ENCODE peak calls at places on chromosome 15, in ten cellular contexts. S is NB4, Y is H54, D is sigmoid colon, L is IMR-90, G is HepG2, X is K562, W is thyroid gland, Q is uterus, V is transverse colon. B is an unnamed sample.
A peak's percentile ranks its signal among the peaks of the same experiment; 100 is the strongest.

GRCh38 chr15:63466378-63467192 is 37.8 kb upstream of the USP3 start:
- DNase-seq in S (peak; percentile 81), Y (peak; percentile 40), D (no peak), L (peak; percentile 70), G (peak; percentile 66), X (peak; percentile 66), W (no peak), Q (peak; percentile 30), V (no peak), B (peak; percentile 75)

GRCh38 chr15:38050529-38050928 is 116.1 kb downstream of the TMCO5A start:
- DNase-seq in S (peak; percentile 3), Y (no peak), D (no peak), L (peak; percentile 69), G (no peak), X (no peak), W (no peak), Q (no peak), V (no peak), B (no peak)

GRCh38 chr15:25690673-25691543 is 172.2 kb downstream of the ATP10A start:
- DNase-seq in S (no peak), Y (no peak), D (peak; percentile 55), L (peak; percentile 86), G (no peak), X (no peak), W (no peak), Q (no peak), V (no peak), B (no peak)

GRCh38 chr15:39427705-39428104 is 153.2 kb upstream of the THBS1 start:
- DNase-seq in S (peak; percentile 90), Y (no peak), D (no peak), L (no peak), G (peak; percentile 62), X (peak; percentile 33), W (no peak), Q (no peak), V (no peak), B (peak; percentile 6)

GRCh38 chr15:76386178-76386577 is 49.6 kb downstream of the ISL2 start:
- DNase-seq in S (no peak), Y (no peak), D (no peak), L (peak; percentile 38), G (no peak), X (no peak), W (no peak), Q (no peak), V (no peak), B (no peak)

GRCh38 chr15:80861776-80862175 is 82.6 kb downstream of the CEMIP start:
- DNase-seq in S (no peak), Y (no peak), D (peak; percentile 74), L (peak; percentile 74), G (no peak), X (no peak), W (peak; percentile 22), Q (no peak), V (no peak), B (no peak)

GRCh38 chr15:36831125-36831914 is 251.9 kb downstream of the CDIN1 start:
- DNase-seq in S (no peak), Y (peak; percentile 30), D (no peak), L (peak; percentile 97), G (no peak), X (no peak), W (no peak), Q (no peak), V (no peak), B (no peak)

GRCh38 chr15:80152180-80152895 is 461 bp upstream of the FAH start:
- DNase-seq in S (peak; percentile 97), Y (peak; percentile 69), D (peak; percentile 99), L (peak; percentile 90), G (peak; percentile 90), X (peak; percentile 96), W (peak; percentile 98), Q (peak; percentile 99), V (peak; percentile 98), B (peak; percentile 96)

GRCh38 chr15:41945701-41946100 is 26.7 kb downstream of the EHD4 start:
- DNase-seq in S (no peak), Y (no peak), D (no peak), L (no peak), G (no peak), X (no peak), W (no peak), Q (no peak), V (no peak), B (no peak)

GRCh38 chr15:41943543-41944312 is 28.6 kb downstream of the EHD4 start:
- DNase-seq in S (no peak), Y (no peak), D (no peak), L (no peak), G (no peak), X (no peak), W (no peak), Q (no peak), V (no peak), B (no peak)

GRCh38 chr15:41942886-41943285 is 29.5 kb downstream of the EHD4 start:
- DNase-seq in S (no peak), Y (no peak), D (no peak), L (no peak), G (no peak), X (no peak), W (no peak), Q (no peak), V (no peak), B (no peak)

GRCh38 chr15:41945221-41945620 is 27.1 kb downstream of the EHD4 start:
- DNase-seq in S (no peak), Y (no peak), D (no peak), L (no peak), G (no peak), X (no peak), W (no peak), Q (no peak), V (no peak), B (no peak)

DNA sequence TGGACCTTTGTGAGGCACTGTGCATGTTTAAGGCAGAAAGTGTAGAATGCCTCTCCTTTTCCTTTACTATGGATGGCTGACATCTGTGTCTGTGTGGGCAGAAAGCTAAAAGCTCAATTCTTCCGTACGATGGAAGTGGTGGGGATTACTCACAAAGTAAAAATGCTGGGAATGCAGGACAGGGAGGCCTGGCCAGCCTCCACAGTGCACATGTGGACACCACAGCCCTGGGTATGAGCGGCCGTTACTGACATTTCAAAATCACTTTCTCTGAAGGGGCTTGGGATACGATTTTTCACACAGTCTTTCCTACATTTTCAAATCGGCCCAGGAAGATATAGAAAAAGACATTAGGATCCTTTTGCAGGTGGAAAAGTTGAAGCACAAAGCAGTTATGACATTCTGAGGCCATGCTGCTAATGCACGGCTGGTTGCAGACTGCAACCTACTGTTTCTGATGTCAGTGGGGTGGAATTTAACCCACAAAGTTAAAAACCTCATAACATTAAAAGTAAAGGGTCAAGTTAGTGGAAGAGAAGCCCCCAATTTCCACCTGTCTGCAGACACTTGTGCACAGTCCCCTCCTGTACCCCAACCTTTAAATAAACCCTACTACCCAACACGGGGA is 27.9 kb downstream of the EHD4 start:
- DNase-seq in S (no peak), Y (peak; percentile 73), D (peak; percentile 85), L (peak; percentile 94), G (peak; percentile 70), X (no peak), W (no peak), Q (peak; percentile 52), V (no peak), B (no peak)
- TF ChIP-seq POLR2A in S (no peak), Y (no peak), D (no peak), L (no peak), G (no peak), X (no peak), W (no peak), Q (no peak), V (no peak), B (no peak)

GRCh38 chr15:99734575-99734974 is 1.3 kb upstream of the LYSMD4 start:
- DNase-seq in S (no peak), Y (no peak), D (no peak), L (no peak), G (no peak), X (no peak), W (no peak), Q (no peak), V (no peak), B (no peak)

GRCh38 chr15:99732711-99733267 is 448 bp downstream of the LYSMD4 start:
- DNase-seq in S (peak; percentile 58), Y (no peak), D (peak; percentile 79), L (no peak), G (no peak), X (peak; percentile 60), W (peak; percentile 36), Q (peak; percentile 62), V (no peak), B (peak; percentile 75)

GRCh38 chr15:99732268-99732641 is 982 bp downstream of the LYSMD4 start:
- DNase-seq in S (no peak), Y (no peak), D (no peak), L (peak; percentile 20), G (no peak), X (no peak), W (no peak), Q (no peak), V (no peak), B (peak; percentile 58)

GRCh38 chr15:99731336-99732267 is 1.6 kb downstream of the LYSMD4 start:
- DNase-seq in S (peak; percentile 19), Y (no peak), D (no peak), L (no peak), G (no peak), X (no peak), W (no peak), Q (no peak), V (no peak), B (no peak)

GRCh38 chr15:99733268-99734039 is at the start of gene LYSMD4:
- DNase-seq in S (peak; percentile 98), Y (peak; percentile 92), D (peak; percentile 99), L (peak; percentile 88), G (peak; percentile 89), X (peak; percentile 89), W (peak; percentile 98), Q (peak; percentile 99), V (peak; percentile 100), B (peak; percentile 97)
- TF ChIP-seq POLR2A in S (peak; percentile 80), Y (peak; percentile 63), D (peak; percentile 25), L (no peak), G (peak; percentile 79), X (peak; percentile 41), W (peak; percentile 33), Q (peak; percentile 82), V (peak; percentile 56), B (peak; percentile 62)

DNA sequence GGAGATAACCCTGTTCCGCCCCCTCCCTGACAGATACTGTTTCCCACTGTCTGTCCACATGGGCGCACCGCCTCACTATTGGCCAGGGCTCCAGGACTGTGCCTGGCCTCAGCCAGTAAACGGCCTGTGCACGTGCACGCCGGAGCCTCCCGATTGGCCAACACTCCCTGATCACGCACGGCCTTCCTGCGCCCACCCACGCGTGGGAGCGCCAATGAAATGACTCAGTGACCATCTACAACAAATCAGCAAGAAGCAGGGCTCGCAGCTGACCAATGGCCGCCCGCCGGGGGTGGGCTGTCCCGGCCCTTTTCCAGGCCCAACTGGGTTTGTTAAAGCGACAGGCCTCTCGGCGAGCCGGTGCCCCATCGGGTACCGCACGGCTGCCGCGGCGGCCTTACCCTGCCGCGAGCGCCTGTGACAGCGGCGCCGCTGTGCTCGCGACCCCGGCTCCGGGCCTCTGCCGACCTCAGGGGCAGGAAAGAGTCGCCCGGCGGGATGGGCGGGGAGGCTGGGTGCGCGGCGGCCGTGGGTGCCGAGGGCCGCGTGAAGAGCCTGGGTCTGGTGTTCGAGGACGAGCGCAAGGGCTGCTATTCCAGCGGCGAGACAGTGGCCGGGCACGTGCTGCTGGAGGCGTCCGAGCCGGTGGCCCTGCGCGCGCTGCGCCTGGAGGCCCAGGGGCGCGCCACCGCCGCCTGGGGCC is at the start of gene ARRDC4:
- DNase-seq in S (peak; percentile 100), Y (peak; percentile 72), D (peak; percentile 100), L (peak; percentile 100), G (peak; percentile 98), X (peak; percentile 92), W (peak; percentile 100), Q (peak; percentile 100), V (peak; percentile 100), B (peak; percentile 99)
- TF ChIP-seq POLR2A in S (peak; percentile 23), Y (no peak), D (peak; percentile 72), L (peak; percentile 67), G (no peak), X (peak; percentile 52), W (peak; percentile 81), Q (peak; percentile 73), V (peak; percentile 81), B (peak; percentile 75)

DNA sequence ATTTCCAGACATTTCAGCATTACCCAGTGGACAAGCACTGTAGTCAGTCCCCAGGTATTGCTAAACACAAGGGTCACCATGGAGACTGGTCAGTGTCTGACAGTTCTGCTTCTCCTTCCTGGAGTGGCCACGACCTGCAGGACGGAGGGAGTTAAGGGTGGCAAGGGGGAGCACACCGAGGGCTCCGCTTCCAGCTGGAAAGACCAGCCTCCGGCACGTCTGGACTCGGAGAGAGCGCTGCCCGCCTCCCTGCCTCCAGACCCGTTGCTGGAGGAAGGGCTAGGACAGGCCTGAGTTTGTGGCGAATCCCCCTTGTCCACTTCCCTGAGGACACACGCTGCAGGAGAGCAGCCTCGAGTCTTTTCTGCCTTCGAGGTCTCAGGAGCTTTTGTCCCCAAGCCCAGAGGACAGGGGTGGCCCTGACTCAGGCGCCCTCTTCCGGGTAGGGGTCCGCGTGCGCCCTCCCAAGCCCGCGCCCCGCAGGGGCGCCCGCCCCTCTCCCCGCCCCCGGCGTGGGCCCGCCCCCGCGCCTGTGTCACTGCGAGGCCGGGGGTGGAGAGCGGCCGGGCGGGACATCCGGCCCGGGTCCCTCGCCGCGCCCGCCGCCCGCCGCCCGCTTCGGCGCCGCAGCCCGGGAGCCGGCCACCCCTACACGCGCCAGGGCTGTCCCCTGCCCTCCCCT is at the start of gene CHST14:
- DNase-seq in S (peak; percentile 83), Y (peak; percentile 76), D (peak; percentile 75), L (peak; percentile 43), G (peak; percentile 56), X (no peak), W (peak; percentile 59), Q (peak; percentile 53), V (peak; percentile 64), B (peak; percentile 58)
- TF ChIP-seq POLR2A in S (peak; percentile 48), Y (peak; percentile 33), D (no peak), L (no peak), G (peak; percentile 69), X (peak; percentile 39), W (no peak), Q (no peak), V (peak; percentile 41), B (no peak)

B was measured in erythroblast.